ENCODE peak calls at places on chromosome 16, in eight cellular contexts. Q is heart right ventricle; P is activated gamma-delta T cell treated with anti-CD3 and anti-CD28 coated beads, Interleukin-2, amount 50 U/mL, for 16 hours; E is fibroblast of the aortic adventitia; K is NCI-H1436; A is naive B cell; G is adrenal gland; X is HCT116. Y is an unnamed sample.

GRCh38 chr16:270381-271255 is 5.1 kb downstream of the RGS11 start:
- DNase-seq in Q (no peak), P (no peak), E (no peak), K (no peak), A (no peak), G (no peak), X (no peak), Y (no peak)

GRCh38 chr16:78816499-78817441 is 717.3 kb downstream of the WWOX start:
- DNase-seq in Q (no peak), P (no peak), E (peak; percentile 0), K (no peak), A (no peak), G (no peak), X (no peak), Y (no peak)

GRCh38 chr16:30924086-30924714 is 828 bp downstream of the FBXL19 start:
- DNase-seq in Q (peak; percentile 35), P (no peak), E (no peak), K (no peak), A (no peak), G (peak; percentile 43), X (no peak), Y (peak; percentile 35)

GRCh38 chr16:81997738-81998137 is 13.5 kb downstream of the SDR42E1 start:
- DNase-seq in Q (no peak), P (no peak), E (peak; percentile 78), K (no peak), A (no peak), G (no peak), X (no peak), Y (no peak)

GRCh38 chr16:12289175-12290063 is 312.9 kb downstream of the SNX29 start:
- DNase-seq in Q (no peak), P (no peak), E (peak; percentile 23), K (no peak), A (no peak), G (no peak), X (no peak), Y (no peak)

GRCh38 chr16:483351-484075 is 44.0 kb upstream of the CAPN15 start:
- DNase-seq in Q (no peak), P (no peak), E (peak; percentile 25), K (no peak), A (no peak), G (no peak), X (no peak), Y (no peak)

GRCh38 chr16:70688266-70688742 is 2.5 kb upstream of the MTSS2 start:
- DNase-seq in Q (peak; percentile 77), P (no peak), E (peak; percentile 29), K (no peak), A (no peak), G (no peak), X (no peak), Y (no peak)

GRCh38 chr16:69482410-69482951 is 58.1 kb downstream of the CYB5B start:
- DNase-seq in Q (peak; percentile 66), P (no peak), E (peak; percentile 97), K (peak; percentile 1), A (no peak), G (peak; percentile 65), X (no peak), Y (no peak)

Y was measured in 8988T.